ENCODE peak calls at places on chromosome 5, in nine cellular contexts. T, R, X, Q, S, C, H, G and K are unnamed samples.

GRCh38 chr5:112691758-112692157 is 45.9 kb upstream of the APC start:
- DNase-seq in T (peak), R (no peak), X (no peak), Q (no peak), S (no peak), C (no peak), H (no peak), G (no peak), K (no peak)

GRCh38 chr5:54217826-54218503 is 92.4 kb downstream of the ARL15 start:
- DNase-seq in T (peak), R (peak), X (no peak), Q (peak), S (peak), C (no peak), H (no peak), G (no peak), K (peak)

GRCh38 chr5:3214396-3214795 is 381.2 kb upstream of the IRX1 start:
- DNase-seq in T (no peak), R (no peak), X (no peak), Q (no peak), S (no peak), C (no peak), H (no peak), G (no peak), K (no peak)

GRCh38 chr5:39167141-39167972 is 52.0 kb downstream of the FYB1 start:
- DNase-seq in T (no peak), R (no peak), X (no peak), Q (no peak), S (no peak), C (no peak), H (no peak), G (no peak), K (no peak)

GRCh38 chr5:118701796-118702195 is 286.6 kb downstream of the DTWD2 start:
- DNase-seq in T (no peak), R (no peak), X (no peak), Q (no peak), S (no peak), C (no peak), H (no peak), G (no peak), K (no peak)

GRCh38 chr5:42423285-42424152 is at the start of gene GHR:
- DNase-seq in T (peak), R (peak), X (peak), Q (peak), S (peak), C (peak), H (peak), G (peak), K (peak)

GRCh38 chr5:149416977-149417713 is 38.1 kb upstream of the IL17B start:
- DNase-seq in T (peak), R (no peak), X (no peak), Q (peak), S (no peak), C (no peak), H (no peak), G (no peak), K (no peak)

GRCh38 chr5:5144441-5144840 is 4.3 kb downstream of the ADAMTS16 start:
- DNase-seq in T (no peak), R (no peak), X (no peak), Q (no peak), S (no peak), C (no peak), H (no peak), G (no peak), K (no peak)

GRCh38 chr5:179588166-179588565 is 35.3 kb downstream of the HNRNPH1 start:
- DNase-seq in T (no peak), R (no peak), X (no peak), Q (no peak), S (no peak), C (peak), H (no peak), G (no peak), K (no peak)

GRCh38 chr5:124461110-124461509 is 285.3 kb downstream of the ZNF608 start:
- DNase-seq in T (no peak), R (no peak), X (no peak), Q (no peak), S (no peak), C (no peak), H (no peak), G (no peak), K (no peak)

GRCh38 chr5:143682788-143683419 is 129.1 kb upstream of the HMHB1 start:
- DNase-seq in T (no peak), R (no peak), X (no peak), Q (no peak), S (no peak), C (no peak), H (no peak), G (no peak), K (no peak)

GRCh38 chr5:156497816-156498215 is 170.9 kb downstream of the SGCD start:
- DNase-seq in T (no peak), R (no peak), X (no peak), Q (no peak), S (no peak), C (no peak), H (no peak), G (no peak), K (no peak)

GRCh38 chr5:115471674-115472073 is 72.9 kb downstream of the FEM1C start:
- DNase-seq in T (peak), R (no peak), X (peak), Q (no peak), S (no peak), C (no peak), H (no peak), G (no peak), K (no peak)

GRCh38 chr5:132134384-132134783 is 60.8 kb downstream of the CSF2 start:
- DNase-seq in T (peak), R (peak), X (no peak), Q (no peak), S (no peak), C (no peak), H (no peak), G (peak), K (peak)

GRCh38 chr5:132019857-132020555 is 8.5 kb upstream of the ACSL6 start:
- DNase-seq in T (no peak), R (no peak), X (no peak), Q (no peak), S (no peak), C (peak), H (no peak), G (no peak), K (no peak)

GRCh38 chr5:15008476-15008875 is 136.9 kb upstream of the ANKH start:
- DNase-seq in T (peak), R (peak), X (peak), Q (peak), S (peak), C (no peak), H (peak), G (peak), K (peak)

GRCh38 chr5:56464935-56465756 is 232.0 kb upstream of the ANKRD55 start:
- DNase-seq in T (no peak), R (no peak), X (no peak), Q (no peak), S (no peak), C (no peak), H (no peak), G (no peak), K (no peak)

GRCh38 chr5:78984020-78984610 is 995 bp downstream of the ARSB start:
- DNase-seq in T (peak), R (no peak), X (no peak), Q (no peak), S (no peak), C (no peak), H (no peak), G (peak), K (no peak)

GRCh38 chr5:2888520-2889060 is 137.1 kb upstream of the IRX2 start:
- DNase-seq in T (no peak), R (no peak), X (no peak), Q (no peak), S (no peak), C (no peak), H (no peak), G (no peak), K (no peak)

GRCh38 chr5:122311400-122311887 is 593 bp upstream of the SNCAIP start:
- DNase-seq in T (peak), R (no peak), X (no peak), Q (peak), S (no peak), C (no peak), H (no peak), G (no peak), K (no peak)

GRCh38 chr5:89697581-89697980 is 712.0 kb downstream of the CETN3 start:
- DNase-seq in T (no peak), R (no peak), X (no peak), Q (no peak), S (no peak), C (no peak), H (no peak), G (no peak), K (no peak)

GRCh38 chr5:123412206-123412605 is 11.0 kb downstream of the CEP120 start:
- DNase-seq in T (no peak), R (no peak), X (no peak), Q (no peak), S (no peak), C (no peak), H (no peak), G (no peak), K (no peak)

GRCh38 chr5:93130623-93131022 is 450.4 kb downstream of the NR2F1-AS1 start:
- DNase-seq in T (no peak), R (no peak), X (no peak), Q (peak), S (no peak), C (no peak), H (no peak), G (no peak), K (no peak)

GRCh38 chr5:162768962-162769464 is 668.4 kb upstream of the CCNG1 start:
- DNase-seq in T (no peak), R (no peak), X (no peak), Q (no peak), S (no peak), C (no peak), H (no peak), G (no peak), K (no peak)

GRCh38 chr5:120055858-120056257 is 408.2 kb upstream of the PRR16 start:
- DNase-seq in T (peak), R (peak), X (no peak), Q (no peak), S (no peak), C (no peak), H (no peak), G (no peak), K (peak)

GRCh38 chr5:120052916-120053828 is 410.9 kb upstream of the PRR16 start:
- DNase-seq in T (no peak), R (no peak), X (no peak), Q (peak), S (no peak), C (no peak), H (no peak), G (no peak), K (no peak)

GRCh38 chr5:120053841-120054240 is 410.3 kb upstream of the PRR16 start:
- DNase-seq in T (peak), R (no peak), X (no peak), Q (no peak), S (no peak), C (no peak), H (no peak), G (no peak), K (no peak)
- H3K27ac ChIP-seq in T (no peak), R (no peak), X (no peak), Q (peak), S (no peak), C (peak), H (no peak), G (no peak), K (no peak)

GRCh38 chr5:1159774-1160406 is 41.5 kb upstream of the SLC6A19 start:
- DNase-seq in T (no peak), R (no peak), X (no peak), Q (no peak), S (no peak), C (no peak), H (no peak), G (no peak), K (no peak)
- H3K27ac ChIP-seq in T (no peak), R (no peak), X (no peak), Q (no peak), S (no peak), C (no peak), H (no peak), G (no peak), K (peak)

DNA sequence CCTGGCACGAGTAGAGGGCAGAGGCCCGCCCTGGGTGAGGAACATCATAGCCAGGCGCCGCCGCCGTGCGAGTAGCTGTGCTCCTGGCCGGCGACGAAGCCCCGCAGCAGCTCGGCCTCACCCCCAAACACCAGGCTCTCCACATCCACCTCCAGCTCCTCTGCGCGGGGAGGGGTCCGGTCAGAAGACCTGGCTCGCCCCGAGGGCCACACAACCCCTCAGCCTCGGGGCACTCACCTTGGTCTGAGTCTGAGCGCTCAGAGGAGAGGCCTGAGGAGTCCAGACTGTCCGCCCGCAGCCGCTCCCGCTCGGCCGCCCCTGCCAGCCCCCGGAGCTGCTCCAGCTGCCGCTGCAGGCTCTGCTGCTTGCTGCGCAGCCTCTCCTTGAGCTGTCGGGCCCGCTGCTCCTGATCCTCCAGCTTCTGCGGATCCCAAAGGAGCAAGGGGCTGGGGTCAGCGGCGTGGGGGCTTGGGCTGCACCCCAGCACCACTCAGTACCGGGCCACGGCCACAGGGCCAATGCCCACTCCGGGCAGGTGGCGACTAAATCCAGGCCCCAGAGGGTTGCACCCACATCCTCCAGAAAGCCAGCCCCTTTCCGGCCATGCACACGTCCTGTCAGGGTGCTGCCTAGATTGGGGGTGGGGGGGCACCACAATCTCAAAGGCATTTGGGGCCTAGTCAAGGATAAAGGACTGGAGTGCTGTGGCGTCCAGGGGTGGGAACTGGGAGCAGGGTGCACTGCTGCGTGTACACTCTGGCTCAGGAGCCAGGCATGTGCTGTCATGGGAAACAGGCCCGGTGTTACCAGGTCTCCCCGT is 3.9 kb downstream of the MXD3 start:
- DNase-seq in T (no peak), R (no peak), X (peak), Q (no peak), S (no peak), C (peak), H (no peak), G (no peak), K (no peak)
- H3K27ac ChIP-seq in T (no peak), R (no peak), X (peak), Q (no peak), S (no peak), C (peak), H (peak), G (no peak), K (peak)

GRCh38 chr5:99019812-99020697 is 91.2 kb upstream of the CHD1 start:
- DNase-seq in T (peak), R (peak), X (no peak), Q (no peak), S (no peak), C (no peak), H (no peak), G (peak), K (peak)
- H3K27ac ChIP-seq in T (no peak), R (peak), X (no peak), Q (peak), S (no peak), C (no peak), H (no peak), G (no peak), K (peak)

GRCh38 chr5:172733974-172734346 is 37.0 kb downstream of the DUSP1 start:
- DNase-seq in T (no peak), R (no peak), X (no peak), Q (no peak), S (no peak), C (no peak), H (no peak), G (no peak), K (no peak)
- H3K27ac ChIP-seq in T (no peak), R (no peak), X (peak), Q (peak), S (peak), C (peak), H (peak), G (peak), K (peak)

GRCh38 chr5:154273028-154273617 is 82.6 kb downstream of the GALNT10 start:
- DNase-seq in T (peak), R (no peak), X (no peak), Q (no peak), S (peak), C (no peak), H (peak), G (no peak), K (peak)
- H3K27ac ChIP-seq in T (no peak), R (no peak), X (no peak), Q (no peak), S (no peak), C (peak), H (peak), G (no peak), K (peak)

GRCh38 chr5:67771221-67771620 is 444.3 kb upstream of the PIK3R1 start:
- DNase-seq in T (no peak), R (no peak), X (no peak), Q (no peak), S (no peak), C (no peak), H (no peak), G (no peak), K (no peak)
- H3K27ac ChIP-seq in T (no peak), R (no peak), X (peak), Q (no peak), S (no peak), C (no peak), H (no peak), G (no peak), K (no peak)

DNA sequence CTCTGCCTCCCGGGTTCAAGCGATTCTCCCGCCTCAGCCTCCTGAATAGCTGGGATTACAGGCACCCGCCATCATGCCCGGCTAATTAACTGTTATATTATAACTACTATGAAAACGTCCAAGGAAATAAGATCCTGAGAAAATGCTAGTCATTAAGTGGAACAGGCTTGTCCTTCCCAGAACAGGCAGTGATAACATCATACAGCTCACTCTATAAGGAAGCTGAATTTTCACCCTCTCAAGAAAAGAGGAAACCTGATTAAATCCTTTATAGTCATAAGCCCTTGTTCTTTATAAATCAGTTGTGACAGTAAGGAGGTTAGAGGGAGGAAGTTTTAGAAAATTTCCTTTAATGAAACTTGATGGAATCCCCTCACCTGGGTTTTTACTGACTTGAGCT is 163.9 kb upstream of the CLINT1 start:
- DNase-seq in T (no peak), R (no peak), X (no peak), Q (no peak), S (no peak), C (no peak), H (no peak), G (no peak), K (no peak)
- H3K27ac ChIP-seq in T (no peak), R (no peak), X (no peak), Q (no peak), S (no peak), C (no peak), H (no peak), G (peak), K (no peak)

GRCh38 chr5:134114886-134115805 is 665 bp downstream of the TCF7 start:
- DNase-seq in T (no peak), R (no peak), X (no peak), Q (no peak), S (no peak), C (peak), H (peak), G (no peak), K (peak)

GRCh38 chr5:134112726-134113571 is 1.5 kb upstream of the TCF7 start:
- DNase-seq in T (no peak), R (no peak), X (no peak), Q (no peak), S (no peak), C (no peak), H (no peak), G (no peak), K (no peak)

GRCh38 chr5:134113908-134114875 is at the start of gene TCF7:
- DNase-seq in T (peak), R (peak), X (peak), Q (peak), S (peak), C (peak), H (peak), G (peak), K (peak)

GRCh38 chr5:134111741-134112647 is 2.5 kb upstream of the TCF7 start:
- DNase-seq in T (peak), R (no peak), X (no peak), Q (no peak), S (no peak), C (no peak), H (no peak), G (no peak), K (no peak)

DNA sequence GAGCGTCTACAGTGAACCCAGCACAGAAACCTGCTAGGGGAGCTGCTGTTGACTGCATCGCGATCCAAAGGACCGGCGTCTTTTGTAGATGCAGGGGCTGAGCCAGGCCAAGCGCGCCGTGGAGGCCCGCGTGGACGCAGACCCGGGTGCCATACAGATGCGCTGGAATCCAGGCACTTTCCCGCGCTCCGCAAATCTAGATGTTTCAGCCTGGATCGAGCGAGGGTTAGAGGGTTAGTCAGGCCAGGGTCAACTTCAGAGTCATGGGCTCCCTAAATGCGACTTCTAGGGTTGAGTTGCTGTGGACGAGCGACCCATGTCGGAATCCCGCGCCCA is 941 bp upstream of the TCF7 start:
- DNase-seq in T (no peak), R (no peak), X (no peak), Q (no peak), S (no peak), C (no peak), H (no peak), G (no peak), K (no peak)
- H3K27ac ChIP-seq in T (no peak), R (no peak), X (no peak), Q (no peak), S (no peak), C (peak), H (no peak), G (no peak), K (no peak)

GRCh38 chr5:84344788-84345187 is 39.9 kb downstream of the EDIL3 start:
- DNase-seq in T (no peak), R (no peak), X (no peak), Q (no peak), S (no peak), C (no peak), H (no peak), G (no peak), K (no peak)
- H3K27ac ChIP-seq in T (no peak), R (no peak), X (no peak), Q (no peak), S (no peak), C (no peak), H (no peak), G (no peak), K (no peak)